ENCODE peak calls at places on chromosomes 16 and 17, in ten cellular contexts. One of them, this sample, is unnamed.

GRCh38 chr17:59914274-59914854 is 21.4 kb downstream of the RPS6KB1 start:
- DNase-seq in body of pancreas: no peak
- DNase-seq in tibial nerve: no peak
- DNase-seq in A549: peak
- DNase-seq in lower leg skin: no peak
- DNase-seq in heart left ventricle: no peak
- DNase-seq in transverse colon: no peak
- DNase-seq in adrenal gland: no peak
- DNase-seq in prostate gland: no peak
- DNase-seq in IMR-90: peak
- DNase-seq in this sample: peak

GRCh38 chr17:59972778-59973177 is 8.2 kb upstream of the RNFT1 start:
- DNase-seq in body of pancreas: no peak
- DNase-seq in tibial nerve: no peak
- DNase-seq in A549: no peak
- DNase-seq in lower leg skin: no peak
- DNase-seq in heart left ventricle: no peak
- DNase-seq in transverse colon: no peak
- DNase-seq in adrenal gland: no peak
- DNase-seq in prostate gland: no peak
- DNase-seq in IMR-90: peak
- DNase-seq in this sample: no peak

GRCh38 chr16:69718365-69718764 is 8.0 kb downstream of the NQO1 start:
- DNase-seq in body of pancreas: no peak
- DNase-seq in tibial nerve: no peak
- DNase-seq in A549: no peak
- DNase-seq in lower leg skin: no peak
- DNase-seq in heart left ventricle: no peak
- DNase-seq in transverse colon: no peak
- DNase-seq in adrenal gland: no peak
- DNase-seq in prostate gland: no peak
- DNase-seq in IMR-90: no peak
- DNase-seq in this sample: no peak

GRCh38 chr16:17299790-17300189 is 171.0 kb downstream of the XYLT1 start:
- DNase-seq in body of pancreas: no peak
- DNase-seq in tibial nerve: no peak
- DNase-seq in A549: no peak
- DNase-seq in lower leg skin: no peak
- DNase-seq in heart left ventricle: no peak
- DNase-seq in transverse colon: no peak
- DNase-seq in adrenal gland: no peak
- DNase-seq in prostate gland: no peak
- DNase-seq in IMR-90: no peak
- DNase-seq in this sample: no peak

GRCh38 chr17:147796-148740 is 10.7 kb downstream of the SCGB1C2 start:
- DNase-seq in body of pancreas: no peak
- DNase-seq in tibial nerve: no peak
- DNase-seq in A549: no peak
- DNase-seq in lower leg skin: no peak
- DNase-seq in heart left ventricle: peak
- DNase-seq in transverse colon: no peak
- DNase-seq in adrenal gland: peak
- DNase-seq in prostate gland: no peak
- DNase-seq in IMR-90: no peak
- DNase-seq in this sample: peak

GRCh38 chr16:22220714-22221113 is 14.6 kb downstream of the EEF2K start:
- DNase-seq in body of pancreas: peak
- DNase-seq in tibial nerve: no peak
- DNase-seq in A549: no peak
- DNase-seq in lower leg skin: no peak
- DNase-seq in heart left ventricle: no peak
- DNase-seq in transverse colon: no peak
- DNase-seq in adrenal gland: peak
- DNase-seq in prostate gland: peak
- DNase-seq in IMR-90: no peak
- DNase-seq in this sample: peak

GRCh38 chr16:84925092-84925772 is 86.1 kb downstream of the ZDHHC7 start:
- DNase-seq in body of pancreas: peak
- DNase-seq in tibial nerve: no peak
- DNase-seq in A549: peak
- DNase-seq in lower leg skin: no peak
- DNase-seq in heart left ventricle: peak
- DNase-seq in transverse colon: peak
- DNase-seq in adrenal gland: peak
- DNase-seq in prostate gland: peak
- DNase-seq in IMR-90: no peak
- DNase-seq in this sample: peak

GRCh38 chr16:30009085-30009862 is 1.6 kb downstream of the DOC2A start:
- DNase-seq in body of pancreas: no peak
- DNase-seq in tibial nerve: no peak
- DNase-seq in A549: no peak
- DNase-seq in lower leg skin: no peak
- DNase-seq in heart left ventricle: no peak
- DNase-seq in transverse colon: no peak
- DNase-seq in adrenal gland: no peak
- DNase-seq in prostate gland: no peak
- DNase-seq in IMR-90: no peak
- DNase-seq in this sample: no peak

GRCh38 chr16:11491524-11491923 is 95.2 kb downstream of the LITAF start:
- DNase-seq in body of pancreas: no peak
- DNase-seq in tibial nerve: no peak
- DNase-seq in A549: no peak
- DNase-seq in lower leg skin: no peak
- DNase-seq in heart left ventricle: no peak
- DNase-seq in transverse colon: peak
- DNase-seq in adrenal gland: no peak
- DNase-seq in prostate gland: no peak
- DNase-seq in IMR-90: no peak
- DNase-seq in this sample: no peak

GRCh38 chr16:31090540-31090939 is 1.8 kb upstream of the PRSS53 start:
- DNase-seq in body of pancreas: no peak
- DNase-seq in tibial nerve: no peak
- DNase-seq in A549: no peak
- DNase-seq in lower leg skin: no peak
- DNase-seq in heart left ventricle: no peak
- DNase-seq in transverse colon: no peak
- DNase-seq in adrenal gland: no peak
- DNase-seq in prostate gland: no peak
- DNase-seq in IMR-90: peak
- DNase-seq in this sample: no peak

GRCh38 chr16:784431-784830 is 3.8 kb downstream of the RPUSD1 start:
- DNase-seq in body of pancreas: no peak
- DNase-seq in tibial nerve: no peak
- DNase-seq in A549: no peak
- DNase-seq in lower leg skin: no peak
- DNase-seq in heart left ventricle: no peak
- DNase-seq in transverse colon: no peak
- DNase-seq in adrenal gland: no peak
- DNase-seq in prostate gland: no peak
- DNase-seq in IMR-90: no peak
- DNase-seq in this sample: no peak

GRCh38 chr17:58763263-58763662 is 7.6 kb downstream of the PPM1E start:
- DNase-seq in body of pancreas: no peak
- DNase-seq in tibial nerve: no peak
- DNase-seq in A549: no peak
- DNase-seq in lower leg skin: no peak
- DNase-seq in heart left ventricle: no peak
- DNase-seq in transverse colon: no peak
- DNase-seq in adrenal gland: no peak
- DNase-seq in prostate gland: no peak
- DNase-seq in IMR-90: no peak
- DNase-seq in this sample: no peak

GRCh38 chr17:51731941-51732722 is 426.4 kb downstream of the CA10 start:
- DNase-seq in body of pancreas: no peak
- DNase-seq in tibial nerve: no peak
- DNase-seq in A549: no peak
- DNase-seq in lower leg skin: no peak
- DNase-seq in heart left ventricle: no peak
- DNase-seq in transverse colon: no peak
- DNase-seq in adrenal gland: no peak
- DNase-seq in prostate gland: no peak
- DNase-seq in IMR-90: no peak
- DNase-seq in this sample: no peak

GRCh38 chr17:59427425-59427921 is 96.0 kb downstream of the YPEL2 start:
- DNase-seq in body of pancreas: no peak
- DNase-seq in tibial nerve: no peak
- DNase-seq in A549: no peak
- DNase-seq in lower leg skin: no peak
- DNase-seq in heart left ventricle: peak
- DNase-seq in transverse colon: no peak
- DNase-seq in adrenal gland: peak
- DNase-seq in prostate gland: no peak
- DNase-seq in IMR-90: peak
- DNase-seq in this sample: peak

GRCh38 chr16:27179500-27180072 is 23.7 kb upstream of the KDM8 start:
- DNase-seq in body of pancreas: peak
- DNase-seq in tibial nerve: peak
- DNase-seq in A549: peak
- DNase-seq in lower leg skin: peak
- DNase-seq in heart left ventricle: peak
- DNase-seq in transverse colon: peak
- DNase-seq in adrenal gland: peak
- DNase-seq in prostate gland: peak
- DNase-seq in IMR-90: peak
- DNase-seq in this sample: peak

GRCh38 chr17:17413215-17413792 is 63.5 kb upstream of the MED9 start:
- DNase-seq in body of pancreas: no peak
- DNase-seq in tibial nerve: no peak
- DNase-seq in A549: no peak
- DNase-seq in lower leg skin: no peak
- DNase-seq in heart left ventricle: no peak
- DNase-seq in transverse colon: no peak
- DNase-seq in adrenal gland: no peak
- DNase-seq in prostate gland: no peak
- DNase-seq in IMR-90: no peak
- DNase-seq in this sample: no peak

GRCh38 chr16:69904495-69905170 is 46.5 kb upstream of the CLEC18A start:
- DNase-seq in body of pancreas: peak
- DNase-seq in tibial nerve: no peak
- DNase-seq in A549: no peak
- DNase-seq in lower leg skin: no peak
- DNase-seq in heart left ventricle: no peak
- DNase-seq in transverse colon: peak
- DNase-seq in adrenal gland: no peak
- DNase-seq in prostate gland: no peak
- DNase-seq in IMR-90: no peak
- DNase-seq in this sample: no peak

GRCh38 chr16:58243528-58244004 is 45.7 kb upstream of the CSNK2A2 start:
- DNase-seq in body of pancreas: peak
- DNase-seq in tibial nerve: no peak
- DNase-seq in A549: no peak
- DNase-seq in lower leg skin: no peak
- DNase-seq in heart left ventricle: no peak
- DNase-seq in transverse colon: peak
- DNase-seq in adrenal gland: no peak
- DNase-seq in prostate gland: no peak
- DNase-seq in IMR-90: no peak
- DNase-seq in this sample: no peak
- TF ChIP-seq POLR2A in body of pancreas: no peak
- TF ChIP-seq POLR2A in tibial nerve: no peak
- TF ChIP-seq POLR2A in A549: no peak
- TF ChIP-seq POLR2A in lower leg skin: no peak
- TF ChIP-seq POLR2A in heart left ventricle: no peak
- TF ChIP-seq POLR2A in transverse colon: no peak
- TF ChIP-seq POLR2A in adrenal gland: no peak
- TF ChIP-seq POLR2A in prostate gland: no peak
- TF ChIP-seq POLR2A in IMR-90: no peak
- TF ChIP-seq POLR2A in this sample: no peak

GRCh38 chr16:72222503-72222902 is 50.5 kb upstream of the PMFBP1 start:
- DNase-seq in body of pancreas: no peak
- DNase-seq in tibial nerve: no peak
- DNase-seq in A549: no peak
- DNase-seq in lower leg skin: no peak
- DNase-seq in heart left ventricle: no peak
- DNase-seq in transverse colon: no peak
- DNase-seq in adrenal gland: no peak
- DNase-seq in prostate gland: no peak
- DNase-seq in IMR-90: no peak
- DNase-seq in this sample: no peak
- TF ChIP-seq POLR2A in body of pancreas: no peak
- TF ChIP-seq POLR2A in tibial nerve: no peak
- TF ChIP-seq POLR2A in A549: no peak
- TF ChIP-seq POLR2A in lower leg skin: no peak
- TF ChIP-seq POLR2A in heart left ventricle: no peak
- TF ChIP-seq POLR2A in transverse colon: no peak
- TF ChIP-seq POLR2A in adrenal gland: no peak
- TF ChIP-seq POLR2A in prostate gland: no peak
- TF ChIP-seq POLR2A in IMR-90: no peak
- TF ChIP-seq POLR2A in this sample: no peak

GRCh38 chr16:23510154-23510914 is at the start of gene GGA2:
- DNase-seq in body of pancreas: peak
- DNase-seq in tibial nerve: peak
- DNase-seq in A549: peak
- DNase-seq in lower leg skin: peak
- DNase-seq in heart left ventricle: peak
- DNase-seq in transverse colon: peak
- DNase-seq in adrenal gland: peak
- DNase-seq in prostate gland: peak
- DNase-seq in IMR-90: peak
- DNase-seq in this sample: peak
- TF ChIP-seq POLR2A in body of pancreas: peak
- TF ChIP-seq POLR2A in tibial nerve: peak
- TF ChIP-seq POLR2A in A549: peak
- TF ChIP-seq POLR2A in lower leg skin: peak
- TF ChIP-seq POLR2A in heart left ventricle: peak
- TF ChIP-seq POLR2A in transverse colon: peak
- TF ChIP-seq POLR2A in adrenal gland: peak
- TF ChIP-seq POLR2A in prostate gland: peak
- TF ChIP-seq POLR2A in IMR-90: peak
- TF ChIP-seq POLR2A in this sample: peak

GRCh38 chr16:86934581-86935322 is 356.4 kb downstream of the FOXL1 start:
- DNase-seq in body of pancreas: no peak
- DNase-seq in tibial nerve: no peak
- DNase-seq in A549: no peak
- DNase-seq in lower leg skin: no peak
- DNase-seq in heart left ventricle: no peak
- DNase-seq in transverse colon: no peak
- DNase-seq in adrenal gland: no peak
- DNase-seq in prostate gland: no peak
- DNase-seq in IMR-90: no peak
- DNase-seq in this sample: no peak
- TF ChIP-seq POLR2A in body of pancreas: no peak
- TF ChIP-seq POLR2A in tibial nerve: no peak
- TF ChIP-seq POLR2A in A549: no peak
- TF ChIP-seq POLR2A in lower leg skin: no peak
- TF ChIP-seq POLR2A in heart left ventricle: no peak
- TF ChIP-seq POLR2A in transverse colon: no peak
- TF ChIP-seq POLR2A in adrenal gland: no peak
- TF ChIP-seq POLR2A in prostate gland: no peak
- TF ChIP-seq POLR2A in IMR-90: no peak
- TF ChIP-seq POLR2A in this sample: no peak

GRCh38 chr17:7404737-7405412 is 978 bp upstream of the TMEM256 start:
- DNase-seq in body of pancreas: peak
- DNase-seq in tibial nerve: peak
- DNase-seq in A549: peak
- DNase-seq in lower leg skin: peak
- DNase-seq in heart left ventricle: peak
- DNase-seq in transverse colon: no peak
- DNase-seq in adrenal gland: peak
- DNase-seq in prostate gland: no peak
- DNase-seq in IMR-90: no peak
- DNase-seq in this sample: peak
- TF ChIP-seq POLR2A in body of pancreas: peak
- TF ChIP-seq POLR2A in tibial nerve: peak
- TF ChIP-seq POLR2A in A549: peak
- TF ChIP-seq POLR2A in lower leg skin: no peak
- TF ChIP-seq POLR2A in heart left ventricle: no peak
- TF ChIP-seq POLR2A in transverse colon: peak
- TF ChIP-seq POLR2A in adrenal gland: peak
- TF ChIP-seq POLR2A in prostate gland: peak
- TF ChIP-seq POLR2A in IMR-90: peak
- TF ChIP-seq POLR2A in this sample: no peak

GRCh38 chr16:68396481-68396880 is 51.8 kb downstream of the SMPD3 start:
- DNase-seq in body of pancreas: peak
- DNase-seq in tibial nerve: no peak
- DNase-seq in A549: peak
- DNase-seq in lower leg skin: no peak
- DNase-seq in heart left ventricle: no peak
- DNase-seq in transverse colon: peak
- DNase-seq in adrenal gland: peak
- DNase-seq in prostate gland: peak
- DNase-seq in IMR-90: peak
- DNase-seq in this sample: peak
- TF ChIP-seq POLR2A in body of pancreas: no peak
- TF ChIP-seq POLR2A in tibial nerve: no peak
- TF ChIP-seq POLR2A in A549: no peak
- TF ChIP-seq POLR2A in lower leg skin: no peak
- TF ChIP-seq POLR2A in heart left ventricle: no peak
- TF ChIP-seq POLR2A in transverse colon: no peak
- TF ChIP-seq POLR2A in adrenal gland: no peak
- TF ChIP-seq POLR2A in prostate gland: no peak
- TF ChIP-seq POLR2A in IMR-90: no peak
- TF ChIP-seq POLR2A in this sample: no peak

This sample was measured in testis.